ENCODE peak calls at places on chromosomes 5 and 9, in seven cellular contexts. T is left ventricle myocardium inferior, I is adrenal gland, E is right lobe of liver, F is Peyer's patch, U is PC-9, A is ovary. R is an unnamed sample.

GRCh38 chr5:26649000-26649399 is 389.4 kb downstream of the CDH9 start:
- DNase-seq in T (no peak), I (no peak), E (no peak), F (no peak), U (no peak), A (no peak), R (no peak)

GRCh38 chr5:9544502-9545300 is 1.2 kb downstream of the SEMA5A start:
- DNase-seq in T (peak; percentile 85), I (peak; percentile 75), E (peak; percentile 88), F (peak; percentile 93), U (peak; percentile 75), A (peak; percentile 88), R (peak; percentile 20)

GRCh38 chr5:65364907-65365306 is 116.8 kb downstream of the ADAMTS6 start:
- DNase-seq in T (no peak), I (no peak), E (no peak), F (no peak), U (no peak), A (no peak), R (no peak)

GRCh38 chr5:147966326-147966725 is 60.0 kb upstream of the C5orf46 start:
- DNase-seq in T (no peak), I (no peak), E (no peak), F (no peak), U (no peak), A (no peak), R (no peak)

GRCh38 chr9:126148523-126148870 is 178.1 kb upstream of the MVB12B start:
- DNase-seq in T (no peak), I (no peak), E (no peak), F (peak; percentile 13), U (no peak), A (peak; percentile 9), R (no peak)

GRCh38 chr5:104372796-104373195 is 810.2 kb upstream of the NUDT12 start:
- DNase-seq in T (no peak), I (no peak), E (no peak), F (no peak), U (no peak), A (no peak), R (no peak)

GRCh38 chr5:139014726-139015125 is 139.6 kb upstream of the LRRTM2 start:
- DNase-seq in T (no peak), I (peak; percentile 86), E (no peak), F (no peak), U (peak; percentile 82), A (no peak), R (no peak)

GRCh38 chr5:103669615-103670014 is 107.0 kb upstream of the NUDT12 start:
- DNase-seq in T (no peak), I (no peak), E (no peak), F (no peak), U (no peak), A (no peak), R (no peak)

GRCh38 chr5:175166013-175166412 is 278.0 kb downstream of the DRD1 start:
- DNase-seq in T (no peak), I (no peak), E (no peak), F (no peak), U (no peak), A (no peak), R (no peak)

GRCh38 chr5:159003045-159004030 is 96.4 kb downstream of the EBF1 start:
- DNase-seq in T (no peak), I (no peak), E (no peak), F (no peak), U (no peak), A (no peak), R (no peak)

GRCh38 chr5:172494630-172495505 is 40.5 kb upstream of the SH3PXD2B start:
- DNase-seq in T (no peak), I (no peak), E (no peak), F (no peak), U (no peak), A (peak; percentile 7), R (no peak)

GRCh38 chr5:168897387-168898122 is 318.4 kb upstream of the PANK3 start:
- DNase-seq in T (no peak), I (no peak), E (no peak), F (no peak), U (no peak), A (no peak), R (no peak)

GRCh38 chr5:58763390-58763789 is 180.5 kb downstream of the RAB3C start:
- DNase-seq in T (no peak), I (no peak), E (no peak), F (no peak), U (no peak), A (no peak), R (no peak)

GRCh38 chr9:392103-392502 is 177.4 kb downstream of the DOCK8 start:
- DNase-seq in T (no peak), I (no peak), E (no peak), F (no peak), U (no peak), A (no peak), R (no peak)

GRCh38 chr9:126781717-126782388 is 23.0 kb upstream of the ZBTB43 start:
- DNase-seq in T (peak; percentile 83), I (peak; percentile 85), E (peak; percentile 76), F (peak; percentile 85), U (peak; percentile 63), A (peak; percentile 85), R (peak; percentile 75)

GRCh38 chr9:134538856-134539562 is 102.6 kb upstream of the COL5A1 start:
- DNase-seq in T (peak; percentile 10), I (no peak), E (no peak), F (peak; percentile 43), U (no peak), A (no peak), R (no peak)

GRCh38 chr9:38393128-38393809 is 767 bp downstream of the ALDH1B1 start:
- DNase-seq in T (no peak), I (no peak), E (no peak), F (no peak), U (no peak), A (no peak), R (no peak)

GRCh38 chr5:18276939-18277338 is 642.7 kb downstream of the TAF11L14 start:
- DNase-seq in T (no peak), I (no peak), E (no peak), F (no peak), U (no peak), A (no peak), R (no peak)

GRCh38 chr5:16812448-16812847 is 123.6 kb downstream of the MYO10 start:
- DNase-seq in T (no peak), I (no peak), E (no peak), F (no peak), U (no peak), A (no peak), R (no peak)

GRCh38 chr5:17218353-17219005 is 1.0 kb downstream of the BASP1 start:
- DNase-seq in T (peak; percentile 23), I (no peak), E (peak; percentile 27), F (peak; percentile 52), U (no peak), A (peak; percentile 67), R (no peak)

GRCh38 chr5:74306845-74307244 is 333.7 kb downstream of the ENC1 start:
- DNase-seq in T (no peak), I (no peak), E (no peak), F (no peak), U (no peak), A (no peak), R (no peak)

GRCh38 chr5:96198673-96199072 is 234.4 kb downstream of the PCSK1 start:
- DNase-seq in T (no peak), I (no peak), E (no peak), F (no peak), U (no peak), A (no peak), R (no peak)

GRCh38 chr9:92151691-92152393 is 36.6 kb upstream of the SPTLC1 start:
- DNase-seq in T (peak; percentile 39), I (peak; percentile 71), E (no peak), F (no peak), U (peak; percentile 96), A (no peak), R (no peak)

GRCh38 chr5:53355316-53355715 is 125.1 kb upstream of the FST start:
- DNase-seq in T (no peak), I (no peak), E (no peak), F (no peak), U (peak; percentile 53), A (no peak), R (no peak)

GRCh38 chr9:91864372-91864771 is 85.7 kb downstream of the ROR2 start:
- DNase-seq in T (no peak), I (no peak), E (no peak), F (no peak), U (no peak), A (no peak), R (no peak)

GRCh38 chr9:72557549-72557948 is 36.1 kb downstream of the TMC1 start:
- DNase-seq in T (no peak), I (peak; percentile 87), E (no peak), F (no peak), U (peak; percentile 99), A (no peak), R (peak; percentile 6)

GRCh38 chr9:72552356-72552755 is 30.9 kb downstream of the TMC1 start:
- DNase-seq in T (no peak), I (no peak), E (no peak), F (no peak), U (no peak), A (no peak), R (no peak)

GRCh38 chr9:72551306-72551705 is 29.9 kb downstream of the TMC1 start:
- DNase-seq in T (no peak), I (no peak), E (no peak), F (no peak), U (no peak), A (no peak), R (no peak)

GRCh38 chr9:72560086-72560485 is 38.7 kb downstream of the TMC1 start:
- DNase-seq in T (no peak), I (no peak), E (no peak), F (no peak), U (peak; percentile 44), A (no peak), R (no peak)

GRCh38 chr9:72554221-72554641 is 32.8 kb downstream of the TMC1 start:
- DNase-seq in T (no peak), I (no peak), E (no peak), F (no peak), U (peak; percentile 95), A (no peak), R (no peak)
- TF ChIP-seq CTCF in T (no peak), I (no peak), E (no peak), F (no peak), U (no peak), A (no peak), R (no peak)

DNA sequence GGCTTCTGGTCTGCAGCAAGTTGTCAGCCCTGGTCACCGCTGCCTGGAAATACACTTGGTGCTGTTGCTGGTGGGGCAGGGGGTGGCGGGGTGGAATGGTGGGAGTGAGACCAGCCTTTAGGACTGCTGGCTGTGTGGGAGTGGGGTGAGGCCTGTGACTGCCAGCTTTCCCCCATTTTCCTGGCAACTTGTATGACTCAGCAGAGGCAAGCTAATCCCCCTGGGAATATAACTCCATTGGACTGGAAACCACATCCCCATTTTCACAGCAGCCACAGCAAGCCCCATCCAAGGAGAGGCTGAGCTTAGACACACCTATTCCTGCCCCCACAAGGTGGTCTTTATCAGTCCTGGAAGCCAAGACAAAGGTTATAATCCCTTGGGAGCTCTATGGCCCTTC is 533.7 kb upstream of the CYLC2 start:
- DNase-seq in T (no peak), I (no peak), E (no peak), F (no peak), U (no peak), A (no peak), R (no peak)
- H3K9me3 ChIP-seq in T (no peaks in the 10 kb centered on the region), I (no peaks in the 10 kb centered on the region), E (no peaks in the 10 kb centered on the region), F (no peaks in the 10 kb centered on the region), U (no peaks in the 10 kb centered on the region), A (no peaks in the 10 kb centered on the region), R (no peaks in the 10 kb centered on the region)

GRCh38 chr5:78983601-78984000 is 1.5 kb downstream of the ARSB start:
- DNase-seq in T (no peak), I (no peak), E (no peak), F (no peak), U (no peak), A (no peak), R (no peak)
- H3K4me3 ChIP-seq in T (peak overlapping the region; percentile 82), I (no peak overlapping the region), E (peak overlapping the region; percentile 82), F (peak overlapping the region; percentile 97), U (peak overlapping the region; percentile 70), A (no peak overlapping the region), R (peak overlapping the region; percentile 54)

GRCh38 chr5:61139094-61139873 is 23.0 kb downstream of the SMIM15 start:
- DNase-seq in T (no peak), I (peak; percentile 7), E (no peak), F (no peak), U (no peak), A (no peak), R (no peak)
- TF ChIP-seq CTCF in T (no peak), I (peak; percentile 10), E (peak; percentile 5), F (peak; percentile 3), U (peak; percentile 44), A (no peak), R (no peak)